ENCODE peak calls at places on chromosome X, in six cellular contexts. J is T-cell, Y is ovary, D is Peyer's patch, C is Karpas-422, M is T-helper 2 cell. L is an unnamed sample.
A peak's percentile ranks its signal among the peaks of the same experiment; 100 is the strongest.

GRCh38 chrX:38804481-38805293 is 3.4 kb downstream of the MID1IP1 start:
- DNase-seq in D (peak; percentile 60), M (no peak), Y (peak; percentile 49), J (peak; percentile 26), C (no peak), L (no peak)

GRCh38 chrX:132615396-132616131 is 126.7 kb upstream of the MBNL3 start:
- DNase-seq in Y (peak; percentile 21), C (peak; percentile 81), M (peak; percentile 6), D (no peak), J (peak; percentile 31), L (no peak)

GRCh38 chrX:40005290-40006011 is 92.3 kb downstream of the BCOR start:
- DNase-seq in Y (peak; percentile 50), D (peak; percentile 48), M (no peak), J (no peak), C (no peak), L (no peak)

GRCh38 chrX:49986058-49986457 is 63.7 kb downstream of the CLCN5 start:
- DNase-seq in J (no peak), C (no peak), D (no peak), Y (no peak), M (no peak), L (no peak)

GRCh38 chrX:18422325-18422724 is 3.1 kb upstream of the CDKL5 start:
- DNase-seq in D (no peak), M (no peak), Y (no peak), C (no peak), J (no peak), L (peak; percentile 72)

GRCh38 chrX:72245461-72246089 is 6.7 kb upstream of the ERCC6L start:
- DNase-seq in J (peak; percentile 43), C (peak; percentile 71), Y (no peak), D (peak; percentile 59), M (peak; percentile 13), L (peak; percentile 72)

GRCh38 chrX:96182366-96182765 is 502.3 kb upstream of the DIAPH2 start:
- DNase-seq in Y (peak; percentile 16), D (no peak), J (no peak), C (peak; percentile 69), M (no peak), L (peak; percentile 46)

GRCh38 chrX:70386240-70386639 is 36.9 kb upstream of the GDPD2 start:
- DNase-seq in J (no peak), M (no peak), D (no peak), Y (no peak), C (no peak), L (no peak)

GRCh38 chrX:120697053-120697452 is 67.2 kb upstream of the C1GALT1C1 start:
- DNase-seq in M (peak; percentile 3), C (no peak), J (peak; percentile 8), Y (no peak), D (no peak), L (no peak)

GRCh38 chrX:70509078-70509477 is 64.4 kb downstream of the DLG3 start:
- DNase-seq in Y (no peak), M (no peak), C (no peak), D (no peak), J (no peak), L (no peak)

GRCh38 chrX:10971176-10971575 is 140.0 kb upstream of the HCCS start:
- DNase-seq in M (no peak), C (no peak), Y (no peak), J (no peak), D (no peak), L (no peak)